ENCODE peak calls at places on chromosome 7, in ten cellular contexts. B is esophagus muscularis mucosa, Q is heart left ventricle, P is astrocyte of the cerebellum, U is cardiac fibroblast, O is thoracic aorta, Y is RWPE2, K is astrocyte of the spinal cord, A is neural progenitor cell, H is AG04449. M is an unnamed sample.

GRCh38 chr7:154574235-154574634 is 428.7 kb downstream of the PAXIP1 start:
- DNase-seq in B (peak; percentile 17), Q (no peak), P (no peak), U (no peak), O (no peak), Y (no peak), K (no peak), A (no peak), H (no peak), M (no peak)

GRCh38 chr7:104809906-104810305 is 204.1 kb upstream of the KMT2E start:
- DNase-seq in B (no peak), Q (no peak), P (no peak), U (no peak), O (no peak), Y (no peak), K (no peak), A (no peak), H (no peak), M (no peak)

GRCh38 chr7:21944616-21945373 is 904 bp downstream of the CDCA7L start:
- DNase-seq in B (no peak), Q (peak; percentile 18), P (peak; percentile 4), U (peak; percentile 16), O (no peak), Y (no peak), K (peak; percentile 52), A (peak; percentile 61), H (no peak), M (no peak)

GRCh38 chr7:40437498-40437897 is 302.7 kb downstream of the SUGCT start:
- DNase-seq in B (no peak), Q (no peak), P (peak; percentile 55), U (peak; percentile 89), O (no peak), Y (no peak), K (peak; percentile 88), A (no peak), H (peak; percentile 93), M (peak; percentile 98)

GRCh38 chr7:93016085-93016471 is 101.7 kb downstream of the SAMD9 start:
- DNase-seq in B (no peak), Q (no peak), P (no peak), U (peak; percentile 46), O (no peak), Y (no peak), K (peak; percentile 41), A (no peak), H (no peak), M (no peak)

GRCh38 chr7:99452541-99452940 is 13.4 kb downstream of the ATP5MF start:
- DNase-seq in B (no peak), Q (no peak), P (no peak), U (no peak), O (no peak), Y (no peak), K (no peak), A (no peak), H (no peak), M (no peak)

GRCh38 chr7:84188811-84189405 is 5.7 kb downstream of the SEMA3A start:
- DNase-seq in B (no peak), Q (no peak), P (no peak), U (peak; percentile 57), O (no peak), Y (no peak), K (peak; percentile 49), A (no peak), H (no peak), M (no peak)

GRCh38 chr7:1567082-1567771 is 2.6 kb downstream of the PSMG3 start:
- DNase-seq in B (no peak), Q (no peak), P (peak; percentile 49), U (no peak), O (no peak), Y (no peak), K (peak; percentile 89), A (no peak), H (no peak), M (no peak)

GRCh38 chr7:128877756-128878120 is 15.1 kb downstream of the ATP6V1F start:
- DNase-seq in B (no peak), Q (no peak), P (no peak), U (no peak), O (no peak), Y (no peak), K (no peak), A (no peak), H (no peak), M (no peak)

GRCh38 chr7:77570330-77571011 is 33.4 kb downstream of the PTPN12 start:
- DNase-seq in B (no peak), Q (no peak), P (peak; percentile 15), U (peak; percentile 66), O (no peak), Y (no peak), K (peak; percentile 74), A (no peak), H (peak; percentile 44), M (peak; percentile 66)

GRCh38 chr7:92292981-92293380 is 47.2 kb downstream of the ANKIB1 start:
- DNase-seq in B (no peak), Q (no peak), P (no peak), U (no peak), O (no peak), Y (no peak), K (no peak), A (no peak), H (no peak), M (no peak)

GRCh38 chr7:155375337-155376277 is 77.9 kb downstream of the INSIG1 start:
- DNase-seq in B (no peak), Q (no peak), P (peak; percentile 8), U (peak; percentile 20), O (no peak), Y (no peak), K (no peak), A (peak; percentile 47), H (no peak), M (no peak)

GRCh38 chr7:102260856-102261255 is 25.8 kb upstream of the SH2B2 start:
- DNase-seq in B (no peak), Q (peak; percentile 49), P (peak; percentile 51), U (peak; percentile 73), O (no peak), Y (no peak), K (peak; percentile 65), A (peak; percentile 60), H (no peak), M (no peak)

GRCh38 chr7:16747095-16747494 is 6.5 kb upstream of the TSPAN13 start:
- DNase-seq in B (no peak), Q (peak; percentile 43), P (no peak), U (peak; percentile 57), O (no peak), Y (no peak), K (no peak), A (no peak), H (no peak), M (no peak)

GRCh38 chr7:44636041-44636580 is 29.7 kb downstream of the OGDH start:
- DNase-seq in B (no peak), Q (no peak), P (no peak), U (no peak), O (no peak), Y (no peak), K (no peak), A (no peak), H (no peak), M (no peak)

GRCh38 chr7:75984130-75985008 is 10.0 kb downstream of the TMEM120A start:
- DNase-seq in B (no peak), Q (no peak), P (no peak), U (no peak), O (no peak), Y (no peak), K (no peak), A (no peak), H (no peak), M (no peak)

DNA sequence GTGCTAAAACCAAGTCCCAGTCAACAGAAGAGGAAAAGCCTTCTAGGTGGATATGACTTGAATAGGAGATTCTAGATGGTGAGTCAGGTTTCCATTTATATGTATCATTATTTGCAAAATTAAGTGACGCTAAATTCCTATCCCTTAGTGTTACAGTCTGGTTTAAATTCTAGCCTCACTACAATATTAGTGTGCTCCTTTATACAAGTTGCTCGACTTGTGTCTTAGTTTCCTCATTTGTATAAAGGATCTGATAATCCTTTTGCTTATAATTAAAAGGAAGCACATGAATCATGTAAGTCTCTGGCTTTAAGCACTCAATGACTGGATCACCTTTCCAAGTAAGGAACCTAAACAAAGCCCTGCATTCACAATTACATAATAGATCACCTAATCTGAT is 105.7 kb downstream of the SVOPL start:
- DNase-seq in B (no peak), Q (no peak), P (no peak), U (no peak), O (no peak), Y (no peak), K (no peak), A (no peak), H (no peak), M (no peak)
- TF ChIP-seq CTCF in B (no peak), Q (no peak), P (no peak), U (no peak), O (no peak), Y (no peak), K (no peak), A (no peak), H (no peak), M (no peak)

GRCh38 chr7:88127637-88128290 is 92.1 kb downstream of the SRI start:
- DNase-seq in B (no peak), Q (no peak), P (no peak), U (no peak), O (no peak), Y (no peak), K (no peak), A (no peak), H (no peak), M (no peak)
- H3K4me3 ChIP-seq in B (no peak overlapping the region), Q (no peak overlapping the region), P (no peak overlapping the region), U (no peak overlapping the region), O (no peak overlapping the region), Y (no peak overlapping the region), K (no peak overlapping the region), A (no peak overlapping the region), H (no peak overlapping the region), M (no peak overlapping the region)

GRCh38 chr7:19984231-19984632 is 210.8 kb upstream of the TMEM196 start:
- DNase-seq in B (no peak), Q (no peak), P (no peak), U (no peak), O (no peak), Y (no peak), K (no peak), A (peak; percentile 46), H (no peak), M (no peak)
- TF ChIP-seq CTCF in B (no peak), Q (no peak), P (no peak), U (no peak), O (no peak), Y (no peak), K (no peak), A (peak; percentile 22), H (no peak), M (no peak)

DNA sequence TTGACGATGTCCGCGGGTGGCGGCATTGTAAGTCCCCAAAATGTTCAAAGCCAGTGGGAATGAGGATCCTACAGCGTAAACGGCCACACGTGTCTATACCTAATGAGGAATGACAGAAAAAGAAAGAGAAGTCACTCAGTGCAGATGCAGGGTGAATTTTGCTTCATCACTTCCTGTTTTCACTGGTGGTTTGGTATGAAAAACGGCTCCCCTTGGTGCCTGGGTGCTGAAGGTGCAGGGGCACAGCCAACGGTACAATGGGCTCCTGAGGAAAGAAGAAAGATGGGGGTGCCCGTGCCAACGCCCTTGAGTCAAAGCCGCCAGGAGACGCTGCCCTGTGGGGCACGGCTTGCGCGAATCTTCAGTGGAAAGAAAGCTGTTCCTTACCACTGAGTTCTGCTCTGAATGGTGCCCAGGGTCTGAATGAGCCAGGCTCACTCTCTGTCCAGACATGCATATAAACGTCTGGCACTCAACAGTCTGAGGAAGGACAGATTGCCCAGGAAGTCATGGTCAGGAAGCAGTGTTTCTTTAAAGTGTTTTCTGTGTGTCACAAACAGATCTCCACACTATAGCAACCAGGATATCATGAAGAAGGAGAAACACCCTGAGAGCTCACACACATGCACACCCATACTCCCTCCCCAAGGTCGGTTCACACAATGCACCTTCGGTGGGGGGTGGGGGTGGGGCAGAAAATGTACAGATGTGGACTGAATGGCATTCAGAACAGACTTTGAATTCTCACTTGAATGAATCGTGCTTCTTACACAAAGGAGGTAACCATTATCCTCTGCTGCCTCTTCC is 105.8 kb downstream of the ELMO1 start:
- DNase-seq in B (no peak), Q (no peak), P (no peak), U (no peak), O (no peak), Y (no peak), K (no peak), A (no peak), H (no peak), M (no peak)
- H3K4me3 ChIP-seq in B (peak overlapping the region; percentile 39), Q (no peak overlapping the region), P (no peak overlapping the region), U (no peak overlapping the region), O (peak overlapping the region; percentile 56), Y (no peak overlapping the region), K (no peak overlapping the region), A (no peak overlapping the region), H (no peak overlapping the region), M (no peak overlapping the region)

M was measured in BJ.